ENCODE peak calls at places on chromosome 9, in eight cellular contexts. One of them, this sample, is unnamed.

GRCh38 chr9:18347381-18348084 is 126.4 kb upstream of the ADAMTSL1 start:
- DNase-seq in nephron progenitor cell: no peak
- DNase-seq in HCT116: no peak
- DNase-seq in GM20000: no peak
- DNase-seq in PC-9: no peak
- DNase-seq in RWPE2: no peak
- DNase-seq in BJ: no peak
- DNase-seq in keratinocyte: no peak
- DNase-seq in this sample: no peak

GRCh38 chr9:93057024-93057702 is 1.3 kb upstream of the SUSD3 start:
- DNase-seq in nephron progenitor cell: no peak
- DNase-seq in HCT116: no peak
- DNase-seq in GM20000: no peak
- DNase-seq in PC-9: no peak
- DNase-seq in RWPE2: no peak
- DNase-seq in BJ: no peak
- DNase-seq in keratinocyte: no peak
- DNase-seq in this sample: no peak

GRCh38 chr9:90107021-90107771 is 502.4 kb downstream of the GADD45G start:
- DNase-seq in nephron progenitor cell: no peak
- DNase-seq in HCT116: no peak
- DNase-seq in GM20000: no peak
- DNase-seq in PC-9: peak
- DNase-seq in RWPE2: no peak
- DNase-seq in BJ: no peak
- DNase-seq in keratinocyte: no peak
- DNase-seq in this sample: no peak

GRCh38 chr9:95459867-95460626 is 56.7 kb downstream of the PTCH1 start:
- DNase-seq in nephron progenitor cell: no peak
- DNase-seq in HCT116: no peak
- DNase-seq in GM20000: no peak
- DNase-seq in PC-9: no peak
- DNase-seq in RWPE2: no peak
- DNase-seq in BJ: no peak
- DNase-seq in keratinocyte: no peak
- DNase-seq in this sample: no peak

GRCh38 chr9:90175257-90175656 is 467.4 kb downstream of the DIRAS2 start:
- DNase-seq in nephron progenitor cell: no peak
- DNase-seq in HCT116: no peak
- DNase-seq in GM20000: no peak
- DNase-seq in PC-9: no peak
- DNase-seq in RWPE2: no peak
- DNase-seq in BJ: no peak
- DNase-seq in keratinocyte: no peak
- DNase-seq in this sample: no peak

GRCh38 chr9:135586601-135587109 is 25.1 kb downstream of the PAEP start:
- DNase-seq in nephron progenitor cell: no peak
- DNase-seq in HCT116: no peak
- DNase-seq in GM20000: no peak
- DNase-seq in PC-9: no peak
- DNase-seq in RWPE2: no peak
- DNase-seq in BJ: no peak
- DNase-seq in keratinocyte: no peak
- DNase-seq in this sample: peak

GRCh38 chr9:105329729-105330082 is 85.3 kb downstream of the SLC44A1 start:
- DNase-seq in nephron progenitor cell: no peak
- DNase-seq in HCT116: no peak
- DNase-seq in GM20000: no peak
- DNase-seq in PC-9: no peak
- DNase-seq in RWPE2: no peak
- DNase-seq in BJ: no peak
- DNase-seq in keratinocyte: no peak
- DNase-seq in this sample: no peak

GRCh38 chr9:130391863-130392262 is 52.9 kb upstream of the ASS1 start:
- DNase-seq in nephron progenitor cell: no peak
- DNase-seq in HCT116: no peak
- DNase-seq in GM20000: no peak
- DNase-seq in PC-9: no peak
- DNase-seq in RWPE2: peak
- DNase-seq in BJ: no peak
- DNase-seq in keratinocyte: no peak
- DNase-seq in this sample: no peak

GRCh38 chr9:76996700-76997099 is 22.8 kb upstream of the FOXB2 start:
- DNase-seq in nephron progenitor cell: peak
- DNase-seq in HCT116: no peak
- DNase-seq in GM20000: peak
- DNase-seq in PC-9: no peak
- DNase-seq in RWPE2: peak
- DNase-seq in BJ: no peak
- DNase-seq in keratinocyte: no peak
- DNase-seq in this sample: no peak

GRCh38 chr9:13278368-13279246 is 885 bp downstream of the MPDZ start:
- DNase-seq in nephron progenitor cell: peak
- DNase-seq in HCT116: no peak
- DNase-seq in GM20000: no peak
- DNase-seq in PC-9: no peak
- DNase-seq in RWPE2: peak
- DNase-seq in BJ: no peak
- DNase-seq in keratinocyte: no peak
- DNase-seq in this sample: no peak

GRCh38 chr9:2014148-2014547 is 999 bp upstream of the SMARCA2 start:
- DNase-seq in nephron progenitor cell: no peak
- DNase-seq in HCT116: no peak
- DNase-seq in GM20000: no peak
- DNase-seq in PC-9: no peak
- DNase-seq in RWPE2: no peak
- DNase-seq in BJ: no peak
- DNase-seq in keratinocyte: no peak
- DNase-seq in this sample: no peak

GRCh38 chr9:96667363-96667728 is 12.2 kb upstream of the PRXL2C start:
- DNase-seq in nephron progenitor cell: no peak
- DNase-seq in HCT116: no peak
- DNase-seq in GM20000: no peak
- DNase-seq in PC-9: no peak
- DNase-seq in RWPE2: no peak
- DNase-seq in BJ: no peak
- DNase-seq in keratinocyte: no peak
- DNase-seq in this sample: no peak

GRCh38 chr9:90025816-90026215 is 421.0 kb downstream of the GADD45G start:
- DNase-seq in nephron progenitor cell: no peak
- DNase-seq in HCT116: no peak
- DNase-seq in GM20000: no peak
- DNase-seq in PC-9: peak
- DNase-seq in RWPE2: peak
- DNase-seq in BJ: no peak
- DNase-seq in keratinocyte: peak
- DNase-seq in this sample: no peak

GRCh38 chr9:84945878-84946538 is 276.5 kb downstream of the NTRK2 start:
- DNase-seq in nephron progenitor cell: no peak
- DNase-seq in HCT116: no peak
- DNase-seq in GM20000: no peak
- DNase-seq in PC-9: no peak
- DNase-seq in RWPE2: no peak
- DNase-seq in BJ: peak
- DNase-seq in keratinocyte: no peak
- DNase-seq in this sample: no peak
- TF ChIP-seq CTCF in nephron progenitor cell: no peak
- TF ChIP-seq CTCF in HCT116: no peak
- TF ChIP-seq CTCF in GM20000: no peak
- TF ChIP-seq CTCF in PC-9: no peak
- TF ChIP-seq CTCF in RWPE2: no peak
- TF ChIP-seq CTCF in BJ: no peak
- TF ChIP-seq CTCF in keratinocyte: no peak
- TF ChIP-seq CTCF in this sample: peak

DNA sequence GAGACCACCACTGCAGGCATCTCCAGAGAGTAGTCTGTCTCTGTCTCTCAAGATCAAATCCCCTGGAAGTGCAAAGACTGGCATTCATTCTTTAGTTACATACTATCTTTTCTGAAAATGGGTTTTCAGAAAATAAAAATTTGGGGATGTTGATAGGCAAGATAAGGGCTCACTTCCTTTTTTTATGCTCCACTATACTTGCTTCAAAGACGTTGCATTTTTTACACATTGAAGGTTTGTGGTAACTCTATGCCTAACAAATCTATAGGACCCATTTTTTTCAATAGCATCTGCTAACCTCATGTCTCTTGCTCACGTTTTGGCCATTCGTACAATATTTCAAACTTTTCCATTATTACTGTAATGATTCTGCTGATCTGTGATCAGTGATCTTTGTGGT is 37.0 kb downstream of the DMAC1 start:
- DNase-seq in nephron progenitor cell: no peak
- DNase-seq in HCT116: no peak
- DNase-seq in GM20000: no peak
- DNase-seq in PC-9: no peak
- DNase-seq in RWPE2: no peak
- DNase-seq in BJ: no peak
- DNase-seq in keratinocyte: no peak
- DNase-seq in this sample: no peak
- TF ChIP-seq CTCF in nephron progenitor cell: no peak
- TF ChIP-seq CTCF in HCT116: no peak
- TF ChIP-seq CTCF in GM20000: no peak
- TF ChIP-seq CTCF in PC-9: no peak
- TF ChIP-seq CTCF in RWPE2: no peak
- TF ChIP-seq CTCF in BJ: no peak
- TF ChIP-seq CTCF in keratinocyte: no peak
- TF ChIP-seq CTCF in this sample: no peak

GRCh38 chr9:136786451-136786850 is 4.7 kb upstream of the TMEM141 start:
- DNase-seq in nephron progenitor cell: no peak
- DNase-seq in HCT116: no peak
- DNase-seq in GM20000: no peak
- DNase-seq in PC-9: no peak
- DNase-seq in RWPE2: peak
- DNase-seq in BJ: no peak
- DNase-seq in keratinocyte: no peak
- DNase-seq in this sample: no peak

GRCh38 chr9:136785956-136786355 is 5.2 kb upstream of the TMEM141 start:
- DNase-seq in nephron progenitor cell: no peak
- DNase-seq in HCT116: no peak
- DNase-seq in GM20000: no peak
- DNase-seq in PC-9: no peak
- DNase-seq in RWPE2: no peak
- DNase-seq in BJ: no peak
- DNase-seq in keratinocyte: no peak
- DNase-seq in this sample: no peak

GRCh38 chr9:136782452-136782851 is 8.7 kb upstream of the TMEM141 start:
- DNase-seq in nephron progenitor cell: no peak
- DNase-seq in HCT116: no peak
- DNase-seq in GM20000: no peak
- DNase-seq in PC-9: no peak
- DNase-seq in RWPE2: no peak
- DNase-seq in BJ: no peak
- DNase-seq in keratinocyte: no peak
- DNase-seq in this sample: no peak

GRCh38 chr9:136784997-136785361 is 6.2 kb upstream of the TMEM141 start:
- DNase-seq in nephron progenitor cell: no peak
- DNase-seq in HCT116: no peak
- DNase-seq in GM20000: no peak
- DNase-seq in PC-9: no peak
- DNase-seq in RWPE2: no peak
- DNase-seq in BJ: no peak
- DNase-seq in keratinocyte: no peak
- DNase-seq in this sample: no peak

GRCh38 chr9:136784249-136784996 is 6.7 kb upstream of the TMEM141 start:
- DNase-seq in nephron progenitor cell: no peak
- DNase-seq in HCT116: peak
- DNase-seq in GM20000: peak
- DNase-seq in PC-9: no peak
- DNase-seq in RWPE2: no peak
- DNase-seq in BJ: no peak
- DNase-seq in keratinocyte: no peak
- DNase-seq in this sample: no peak
- TF ChIP-seq CTCF in nephron progenitor cell: no peak
- TF ChIP-seq CTCF in HCT116: peak
- TF ChIP-seq CTCF in GM20000: peak
- TF ChIP-seq CTCF in PC-9: peak
- TF ChIP-seq CTCF in RWPE2: peak
- TF ChIP-seq CTCF in BJ: peak
- TF ChIP-seq CTCF in keratinocyte: peak
- TF ChIP-seq CTCF in this sample: peak

GRCh38 chr9:114273461-114273881 is 49.4 kb upstream of the ORM1 start:
- DNase-seq in nephron progenitor cell: no peak
- DNase-seq in HCT116: no peak
- DNase-seq in GM20000: no peak
- DNase-seq in PC-9: no peak
- DNase-seq in RWPE2: peak
- DNase-seq in BJ: no peak
- DNase-seq in keratinocyte: no peak
- DNase-seq in this sample: peak

GRCh38 chr9:114272739-114273431 is 50.0 kb upstream of the ORM1 start:
- DNase-seq in nephron progenitor cell: no peak
- DNase-seq in HCT116: no peak
- DNase-seq in GM20000: no peak
- DNase-seq in PC-9: no peak
- DNase-seq in RWPE2: peak
- DNase-seq in BJ: no peak
- DNase-seq in keratinocyte: no peak
- DNase-seq in this sample: peak

GRCh38 chr9:114269023-114269422 is 53.9 kb upstream of the ORM1 start:
- DNase-seq in nephron progenitor cell: no peak
- DNase-seq in HCT116: no peak
- DNase-seq in GM20000: no peak
- DNase-seq in PC-9: no peak
- DNase-seq in RWPE2: no peak
- DNase-seq in BJ: no peak
- DNase-seq in keratinocyte: no peak
- DNase-seq in this sample: no peak

GRCh38 chr9:114271556-114272510 is 51.1 kb upstream of the ORM1 start:
- DNase-seq in nephron progenitor cell: peak
- DNase-seq in HCT116: peak
- DNase-seq in GM20000: peak
- DNase-seq in PC-9: no peak
- DNase-seq in RWPE2: peak
- DNase-seq in BJ: no peak
- DNase-seq in keratinocyte: no peak
- DNase-seq in this sample: peak

DNA sequence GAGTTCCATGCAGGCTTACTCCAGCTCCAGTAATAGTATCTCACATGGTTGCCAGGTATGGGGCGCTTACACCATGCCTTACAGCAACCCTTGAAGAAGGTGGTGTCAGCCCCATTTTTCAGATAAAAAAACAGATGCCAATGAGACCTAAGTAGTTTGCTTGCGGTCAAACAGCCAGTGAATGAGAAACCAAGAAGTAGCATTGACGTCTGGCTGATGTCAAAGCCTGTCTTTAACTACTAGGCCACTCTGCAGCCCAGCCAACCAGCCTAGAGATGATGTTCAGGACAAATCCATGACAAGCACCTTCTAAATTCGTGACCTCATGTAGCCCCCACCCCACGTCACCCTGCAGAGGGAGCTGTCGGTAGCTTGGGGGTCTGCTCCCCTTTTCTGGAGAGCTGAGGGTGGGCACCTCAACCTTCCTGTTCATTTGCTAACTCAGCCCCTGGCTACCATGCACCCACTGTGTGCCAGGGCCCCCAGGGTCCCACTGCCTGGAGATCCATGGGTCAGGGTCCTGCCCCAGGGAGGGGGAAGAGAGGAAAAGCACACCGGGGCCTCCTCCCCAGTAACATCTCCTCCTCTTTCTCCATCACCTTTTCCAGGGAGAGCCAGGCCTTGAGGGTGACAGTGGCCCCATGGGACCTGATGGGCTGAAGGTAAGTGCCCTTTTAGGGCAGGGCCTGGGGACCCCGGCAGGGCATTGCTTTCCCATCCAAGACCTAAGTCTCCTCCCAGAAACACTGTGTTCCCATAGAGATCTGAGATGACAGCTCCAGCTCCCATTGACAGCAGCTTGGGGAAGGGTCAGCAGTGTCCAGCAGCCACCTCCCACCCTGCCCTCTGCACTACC is 52.5 kb upstream of the ORM1 start:
- DNase-seq in nephron progenitor cell: no peak
- DNase-seq in HCT116: no peak
- DNase-seq in GM20000: no peak
- DNase-seq in PC-9: no peak
- DNase-seq in RWPE2: no peak
- DNase-seq in BJ: no peak
- DNase-seq in keratinocyte: no peak
- DNase-seq in this sample: peak
- TF ChIP-seq CTCF in nephron progenitor cell: no peak
- TF ChIP-seq CTCF in HCT116: no peak
- TF ChIP-seq CTCF in GM20000: no peak
- TF ChIP-seq CTCF in PC-9: no peak
- TF ChIP-seq CTCF in RWPE2: no peak
- TF ChIP-seq CTCF in BJ: no peak
- TF ChIP-seq CTCF in keratinocyte: no peak
- TF ChIP-seq CTCF in this sample: no peak